ENCODE peak calls at places on chromosomes 3 and 15, in ten cellular contexts. One of them, this sample, is unnamed.
A peak's percentile ranks its signal among the peaks of the same experiment; 100 is the strongest.

GRCh38 chr15:39403674-39404117 is 177.2 kb upstream of the THBS1 start:
- DNase-seq in MM.1S: no peak
- DNase-seq in kidney epithelial cell: no peak
- DNase-seq in WTC11: no peak
- DNase-seq in ovary: no peak
- DNase-seq in kidney: no peak
- DNase-seq in neural progenitor cell: no peak
- DNase-seq in GM20000: no peak
- DNase-seq in CD4-positive, alpha-beta T cell: no peak
- DNase-seq in stomach: no peak
- DNase-seq in this sample: peak; percentile 61

GRCh38 chr15:27853624-27854455 is 245.3 kb downstream of the OCA2 start:
- DNase-seq in kidney epithelial cell: no peak
- DNase-seq in GM20000: no peak
- DNase-seq in CD4-positive, alpha-beta T cell: no peak
- DNase-seq in stomach: peak; percentile 9
- DNase-seq in ovary: no peak
- DNase-seq in neural progenitor cell: no peak
- DNase-seq in WTC11: no peak
- DNase-seq in MM.1S: no peak
- DNase-seq in kidney: no peak
- DNase-seq in this sample: no peak

GRCh38 chr3:9912294-9912935 is 4.5 kb upstream of the IL17RC start:
- DNase-seq in CD4-positive, alpha-beta T cell: no peak
- DNase-seq in MM.1S: no peak
- DNase-seq in stomach: no peak
- DNase-seq in neural progenitor cell: no peak
- DNase-seq in GM20000: no peak
- DNase-seq in ovary: no peak
- DNase-seq in kidney: no peak
- DNase-seq in kidney epithelial cell: no peak
- DNase-seq in WTC11: no peak
- DNase-seq in this sample: peak; percentile 33

GRCh38 chr15:91522609-91523332 is 330.7 kb upstream of the SLCO3A1 start:
- DNase-seq in kidney: no peak
- DNase-seq in WTC11: no peak
- DNase-seq in CD4-positive, alpha-beta T cell: no peak
- DNase-seq in kidney epithelial cell: no peak
- DNase-seq in GM20000: no peak
- DNase-seq in MM.1S: peak; percentile 26
- DNase-seq in neural progenitor cell: peak; percentile 4
- DNase-seq in ovary: no peak
- DNase-seq in stomach: no peak
- DNase-seq in this sample: peak; percentile 56

GRCh38 chr3:190131329-190131728 is 10.6 kb upstream of the P3H2 start:
- DNase-seq in kidney: no peak
- DNase-seq in GM20000: no peak
- DNase-seq in stomach: peak; percentile 52
- DNase-seq in WTC11: no peak
- DNase-seq in MM.1S: no peak
- DNase-seq in ovary: no peak
- DNase-seq in CD4-positive, alpha-beta T cell: no peak
- DNase-seq in neural progenitor cell: no peak
- DNase-seq in kidney epithelial cell: no peak
- DNase-seq in this sample: peak; percentile 93

GRCh38 chr3:180036092-180036677 is 552 bp downstream of the PEX5L start:
- DNase-seq in WTC11: peak; percentile 40
- DNase-seq in kidney: no peak
- DNase-seq in MM.1S: peak; percentile 71
- DNase-seq in ovary: no peak
- DNase-seq in kidney epithelial cell: no peak
- DNase-seq in stomach: no peak
- DNase-seq in CD4-positive, alpha-beta T cell: no peak
- DNase-seq in neural progenitor cell: peak; percentile 49
- DNase-seq in GM20000: no peak
- DNase-seq in this sample: no peak

GRCh38 chr15:95857758-95858157 is 472.7 kb upstream of the NR2F2 start:
- DNase-seq in neural progenitor cell: no peak
- DNase-seq in ovary: no peak
- DNase-seq in GM20000: no peak
- DNase-seq in kidney epithelial cell: no peak
- DNase-seq in stomach: no peak
- DNase-seq in MM.1S: no peak
- DNase-seq in kidney: no peak
- DNase-seq in WTC11: no peak
- DNase-seq in CD4-positive, alpha-beta T cell: no peak
- DNase-seq in this sample: no peak

GRCh38 chr3:97497138-97497537 is 267.4 kb upstream of the ARL6 start:
- DNase-seq in kidney: no peak
- DNase-seq in WTC11: no peak
- DNase-seq in stomach: no peak
- DNase-seq in GM20000: no peak
- DNase-seq in ovary: no peak
- DNase-seq in MM.1S: no peak
- DNase-seq in kidney epithelial cell: no peak
- DNase-seq in CD4-positive, alpha-beta T cell: no peak
- DNase-seq in neural progenitor cell: no peak
- DNase-seq in this sample: no peak

GRCh38 chr15:93051236-93052089 is 37.5 kb downstream of the RGMA start:
- DNase-seq in WTC11: no peak
- DNase-seq in stomach: no peak
- DNase-seq in kidney epithelial cell: no peak
- DNase-seq in MM.1S: no peak
- DNase-seq in GM20000: no peak
- DNase-seq in neural progenitor cell: no peak
- DNase-seq in ovary: no peak
- DNase-seq in CD4-positive, alpha-beta T cell: no peak
- DNase-seq in kidney: peak; percentile 49
- DNase-seq in this sample: no peak

GRCh38 chr15:61621146-61621545 is 392.0 kb upstream of the RORA start:
- DNase-seq in ovary: no peak
- DNase-seq in kidney epithelial cell: no peak
- DNase-seq in kidney: peak; percentile 49
- DNase-seq in GM20000: peak; percentile 12
- DNase-seq in MM.1S: peak; percentile 41
- DNase-seq in neural progenitor cell: peak; percentile 69
- DNase-seq in stomach: no peak
- DNase-seq in CD4-positive, alpha-beta T cell: no peak
- DNase-seq in WTC11: peak; percentile 57
- DNase-seq in this sample: peak; percentile 49

GRCh38 chr15:36075333-36075732 is 504.1 kb upstream of the CDIN1 start:
- DNase-seq in ovary: no peak
- DNase-seq in WTC11: no peak
- DNase-seq in stomach: no peak
- DNase-seq in kidney: no peak
- DNase-seq in kidney epithelial cell: no peak
- DNase-seq in MM.1S: no peak
- DNase-seq in CD4-positive, alpha-beta T cell: no peak
- DNase-seq in GM20000: no peak
- DNase-seq in neural progenitor cell: no peak
- DNase-seq in this sample: no peak

GRCh38 chr15:78808550-78808949 is 2.7 kb downstream of the ADAMTS7 start:
- DNase-seq in CD4-positive, alpha-beta T cell: no peak
- DNase-seq in neural progenitor cell: peak; percentile 63
- DNase-seq in ovary: no peak
- DNase-seq in kidney: no peak
- DNase-seq in kidney epithelial cell: no peak
- DNase-seq in stomach: no peak
- DNase-seq in WTC11: peak; percentile 54
- DNase-seq in GM20000: peak; percentile 74
- DNase-seq in MM.1S: peak; percentile 74
- DNase-seq in this sample: peak; percentile 54

GRCh38 chr15:58517682-58518525 is 86.1 kb downstream of the LIPC start:
- DNase-seq in kidney: no peak
- DNase-seq in CD4-positive, alpha-beta T cell: no peak
- DNase-seq in MM.1S: peak; percentile 38
- DNase-seq in WTC11: no peak
- DNase-seq in ovary: no peak
- DNase-seq in kidney epithelial cell: no peak
- DNase-seq in stomach: no peak
- DNase-seq in GM20000: peak; percentile 65
- DNase-seq in neural progenitor cell: no peak
- DNase-seq in this sample: no peak

GRCh38 chr15:55532944-55533343 is 24.9 kb upstream of the DNAAF4 start:
- DNase-seq in kidney epithelial cell: no peak
- DNase-seq in MM.1S: no peak
- DNase-seq in ovary: no peak
- DNase-seq in WTC11: no peak
- DNase-seq in GM20000: no peak
- DNase-seq in neural progenitor cell: no peak
- DNase-seq in stomach: no peak
- DNase-seq in kidney: no peak
- DNase-seq in CD4-positive, alpha-beta T cell: no peak
- DNase-seq in this sample: no peak

GRCh38 chr3:102156426-102156825 is 278.4 kb upstream of the ZPLD1 start:
- DNase-seq in kidney epithelial cell: peak; percentile 99
- DNase-seq in MM.1S: no peak
- DNase-seq in CD4-positive, alpha-beta T cell: no peak
- DNase-seq in stomach: no peak
- DNase-seq in GM20000: no peak
- DNase-seq in WTC11: no peak
- DNase-seq in neural progenitor cell: no peak
- DNase-seq in kidney: no peak
- DNase-seq in ovary: no peak
- DNase-seq in this sample: peak; percentile 90

GRCh38 chr3:125110876-125111480 is 55.2 kb upstream of the HEG1 start:
- DNase-seq in GM20000: no peak
- DNase-seq in MM.1S: no peak
- DNase-seq in ovary: no peak
- DNase-seq in neural progenitor cell: no peak
- DNase-seq in kidney epithelial cell: no peak
- DNase-seq in stomach: no peak
- DNase-seq in kidney: no peak
- DNase-seq in WTC11: no peak
- DNase-seq in CD4-positive, alpha-beta T cell: no peak
- DNase-seq in this sample: no peak

GRCh38 chr3:152292367-152292766 is 23.6 kb downstream of the MBNL1 start:
- DNase-seq in ovary: no peak
- DNase-seq in kidney epithelial cell: no peak
- DNase-seq in kidney: no peak
- DNase-seq in WTC11: no peak
- DNase-seq in MM.1S: no peak
- DNase-seq in CD4-positive, alpha-beta T cell: no peak
- DNase-seq in stomach: no peak
- DNase-seq in neural progenitor cell: no peak
- DNase-seq in GM20000: no peak
- DNase-seq in this sample: no peak

GRCh38 chr3:111862415-111862814 is 3.4 kb downstream of the PHLDB2 start:
- DNase-seq in kidney: no peak
- DNase-seq in WTC11: no peak
- DNase-seq in MM.1S: no peak
- DNase-seq in stomach: no peak
- DNase-seq in GM20000: no peak
- DNase-seq in CD4-positive, alpha-beta T cell: no peak
- DNase-seq in neural progenitor cell: peak; percentile 54
- DNase-seq in ovary: no peak
- DNase-seq in kidney epithelial cell: no peak
- DNase-seq in this sample: no peak

GRCh38 chr3:64888165-64888564 is 200.4 kb upstream of the ADAMTS9 start:
- DNase-seq in MM.1S: no peak
- DNase-seq in WTC11: no peak
- DNase-seq in stomach: no peak
- DNase-seq in GM20000: no peak
- DNase-seq in neural progenitor cell: no peak
- DNase-seq in kidney: no peak
- DNase-seq in CD4-positive, alpha-beta T cell: no peak
- DNase-seq in ovary: no peak
- DNase-seq in kidney epithelial cell: no peak
- DNase-seq in this sample: no peak

DNA sequence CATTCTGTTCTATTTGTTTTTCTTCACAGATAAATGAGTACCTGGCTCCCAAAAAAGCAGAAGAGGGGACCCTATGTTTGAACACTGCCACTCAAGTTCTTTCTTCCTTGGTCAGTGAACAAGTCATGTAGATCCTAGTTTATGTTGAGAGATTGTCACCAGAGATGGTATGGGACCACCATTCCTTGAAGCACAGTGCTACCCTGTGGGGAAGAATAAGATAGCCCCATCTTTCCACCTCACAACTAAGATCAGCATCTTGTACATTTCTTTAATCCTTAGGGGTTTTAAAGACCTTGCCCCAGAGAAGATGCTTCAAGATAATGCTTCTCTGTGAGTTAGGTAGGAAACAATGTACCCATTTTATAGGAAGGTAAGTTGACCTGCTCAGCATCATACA is 233.5 kb upstream of the WNT5A start:
- DNase-seq in neural progenitor cell: no peak
- DNase-seq in ovary: no peak
- DNase-seq in MM.1S: peak; percentile 62
- DNase-seq in kidney: no peak
- DNase-seq in CD4-positive, alpha-beta T cell: no peak
- DNase-seq in stomach: no peak
- DNase-seq in kidney epithelial cell: no peak
- DNase-seq in WTC11: no peak
- DNase-seq in GM20000: peak; percentile 50
- DNase-seq in this sample: peak; percentile 8
- TF ChIP-seq CTCF in neural progenitor cell: peak; percentile 34
- TF ChIP-seq CTCF in ovary: no peak
- TF ChIP-seq CTCF in MM.1S: peak; percentile 42
- TF ChIP-seq CTCF in kidney: no peak
- TF ChIP-seq CTCF in CD4-positive, alpha-beta T cell: no peak
- TF ChIP-seq CTCF in stomach: no peak
- TF ChIP-seq CTCF in kidney epithelial cell: no peak
- TF ChIP-seq CTCF in WTC11: no peak
- TF ChIP-seq CTCF in GM20000: no peak
- TF ChIP-seq CTCF in this sample: no peak

GRCh38 chr3:47781685-47782537 is at the start of gene SMARCC1:
- DNase-seq in stomach: peak; percentile 99
- DNase-seq in MM.1S: peak; percentile 99
- DNase-seq in GM20000: peak; percentile 97
- DNase-seq in WTC11: peak; percentile 99
- DNase-seq in CD4-positive, alpha-beta T cell: peak; percentile 98
- DNase-seq in neural progenitor cell: peak; percentile 100
- DNase-seq in kidney: peak; percentile 99
- DNase-seq in kidney epithelial cell: peak; percentile 89
- DNase-seq in ovary: peak; percentile 98
- DNase-seq in this sample: peak; percentile 97
- TF ChIP-seq CTCF in stomach: no peak
- TF ChIP-seq CTCF in MM.1S: no peak
- TF ChIP-seq CTCF in GM20000: no peak
- TF ChIP-seq CTCF in WTC11: no peak
- TF ChIP-seq CTCF in CD4-positive, alpha-beta T cell: no peak
- TF ChIP-seq CTCF in neural progenitor cell: no peak
- TF ChIP-seq CTCF in kidney: peak; percentile 22
- TF ChIP-seq CTCF in kidney epithelial cell: no peak
- TF ChIP-seq CTCF in ovary: peak; percentile 17
- TF ChIP-seq CTCF in this sample: no peak

GRCh38 chr3:41202834-41203345 is 3.6 kb downstream of the CTNNB1 start:
- DNase-seq in MM.1S: no peak
- DNase-seq in GM20000: peak; percentile 25
- DNase-seq in CD4-positive, alpha-beta T cell: no peak
- DNase-seq in neural progenitor cell: peak; percentile 32
- DNase-seq in kidney: no peak
- DNase-seq in kidney epithelial cell: no peak
- DNase-seq in ovary: no peak
- DNase-seq in stomach: no peak
- DNase-seq in WTC11: no peak
- DNase-seq in this sample: peak; percentile 76
- TF ChIP-seq CTCF in MM.1S: peak; percentile 32
- TF ChIP-seq CTCF in GM20000: no peak
- TF ChIP-seq CTCF in CD4-positive, alpha-beta T cell: no peak
- TF ChIP-seq CTCF in neural progenitor cell: peak; percentile 49
- TF ChIP-seq CTCF in kidney: peak; percentile 33
- TF ChIP-seq CTCF in kidney epithelial cell: peak; percentile 49
- TF ChIP-seq CTCF in ovary: peak; percentile 30
- TF ChIP-seq CTCF in stomach: peak; percentile 14
- TF ChIP-seq CTCF in WTC11: no peak
- TF ChIP-seq CTCF in this sample: peak; percentile 22

GRCh38 chr3:11154953-11155325 is 646 bp downstream of the HRH1 start:
- DNase-seq in CD4-positive, alpha-beta T cell: no peak
- DNase-seq in neural progenitor cell: peak; percentile 46
- DNase-seq in MM.1S: no peak
- DNase-seq in WTC11: peak; percentile 54
- DNase-seq in kidney: no peak
- DNase-seq in stomach: no peak
- DNase-seq in GM20000: no peak
- DNase-seq in ovary: no peak
- DNase-seq in kidney epithelial cell: no peak
- DNase-seq in this sample: peak; percentile 27
- TF ChIP-seq CTCF in CD4-positive, alpha-beta T cell: no peak
- TF ChIP-seq CTCF in neural progenitor cell: no peak
- TF ChIP-seq CTCF in MM.1S: no peak
- TF ChIP-seq CTCF in WTC11: no peak
- TF ChIP-seq CTCF in kidney: no peak
- TF ChIP-seq CTCF in stomach: no peak
- TF ChIP-seq CTCF in GM20000: no peak
- TF ChIP-seq CTCF in ovary: no peak
- TF ChIP-seq CTCF in kidney epithelial cell: peak; percentile 28
- TF ChIP-seq CTCF in this sample: no peak

This sample was measured in MCF 10A.